ENCODE peak calls at places on chromosomes 11 and 22, in eight cellular contexts. One of them, this sample, is unnamed.

GRCh38 chr11:6489338-6489737 is 7.7 kb upstream of the DNHD1 start:
- DNase-seq in progenitor cell of endocrine pancreas: no peak
- DNase-seq in neural crest cell: no peak
- DNase-seq in D341Med: no peak
- DNase-seq in HFF-Myc: no peak
- DNase-seq in tibial nerve: no peak
- DNase-seq in WTC11: no peak
- DNase-seq in activated B cell treated with CpG ODN at 0.5 μM for 24 hours: no peak
- DNase-seq in this sample: no peak

GRCh38 chr11:2555891-2556290 is 111.1 kb downstream of the KCNQ1 start:
- DNase-seq in progenitor cell of endocrine pancreas: no peak
- DNase-seq in neural crest cell: no peak
- DNase-seq in D341Med: no peak
- DNase-seq in HFF-Myc: no peak
- DNase-seq in tibial nerve: no peak
- DNase-seq in WTC11: peak; percentile 5
- DNase-seq in activated B cell treated with CpG ODN at 0.5 μM for 24 hours: no peak
- DNase-seq in this sample: no peak

GRCh38 chr22:35443338-35443737 is 43.4 kb downstream of the MCM5 start:
- DNase-seq in progenitor cell of endocrine pancreas: no peak
- DNase-seq in neural crest cell: no peak
- DNase-seq in D341Med: no peak
- DNase-seq in HFF-Myc: no peak
- DNase-seq in tibial nerve: no peak
- DNase-seq in WTC11: no peak
- DNase-seq in activated B cell treated with CpG ODN at 0.5 μM for 24 hours: no peak
- DNase-seq in this sample: no peak

GRCh38 chr11:2892215-2893020 is 6.8 kb upstream of the CDKN1C start:
- DNase-seq in progenitor cell of endocrine pancreas: peak; percentile 65
- DNase-seq in neural crest cell: peak; percentile 69
- DNase-seq in D341Med: peak; percentile 89
- DNase-seq in HFF-Myc: no peak
- DNase-seq in tibial nerve: no peak
- DNase-seq in WTC11: peak; percentile 84
- DNase-seq in activated B cell treated with CpG ODN at 0.5 μM for 24 hours: peak; percentile 61
- DNase-seq in this sample: no peak

GRCh38 chr11:9150501-9150900 is 59.1 kb upstream of the SCUBE2 start:
- DNase-seq in progenitor cell of endocrine pancreas: no peak
- DNase-seq in neural crest cell: no peak
- DNase-seq in D341Med: no peak
- DNase-seq in HFF-Myc: no peak
- DNase-seq in tibial nerve: no peak
- DNase-seq in WTC11: no peak
- DNase-seq in activated B cell treated with CpG ODN at 0.5 μM for 24 hours: no peak
- DNase-seq in this sample: peak; percentile 65

GRCh38 chr22:44567846-44568493 is 69.9 kb upstream of the RTL6 start:
- DNase-seq in progenitor cell of endocrine pancreas: no peak
- DNase-seq in neural crest cell: no peak
- DNase-seq in D341Med: no peak
- DNase-seq in HFF-Myc: peak; percentile 9
- DNase-seq in tibial nerve: no peak
- DNase-seq in WTC11: peak; percentile 66
- DNase-seq in activated B cell treated with CpG ODN at 0.5 μM for 24 hours: no peak
- DNase-seq in this sample: peak; percentile 2

GRCh38 chr11:110795124-110795624 is 82.9 kb upstream of the ARHGAP20 start:
- DNase-seq in progenitor cell of endocrine pancreas: no peak
- DNase-seq in neural crest cell: no peak
- DNase-seq in D341Med: no peak
- DNase-seq in HFF-Myc: no peak
- DNase-seq in tibial nerve: no peak
- DNase-seq in WTC11: no peak
- DNase-seq in activated B cell treated with CpG ODN at 0.5 μM for 24 hours: no peak
- DNase-seq in this sample: no peak

GRCh38 chr22:44103735-44104134 is 77.0 kb upstream of the PARVG start:
- DNase-seq in progenitor cell of endocrine pancreas: no peak
- DNase-seq in neural crest cell: no peak
- DNase-seq in D341Med: no peak
- DNase-seq in HFF-Myc: no peak
- DNase-seq in tibial nerve: no peak
- DNase-seq in WTC11: no peak
- DNase-seq in activated B cell treated with CpG ODN at 0.5 μM for 24 hours: no peak
- DNase-seq in this sample: no peak

GRCh38 chr11:27902981-27903624 is 202.8 kb upstream of the BDNF start:
- DNase-seq in progenitor cell of endocrine pancreas: no peak
- DNase-seq in neural crest cell: no peak
- DNase-seq in D341Med: no peak
- DNase-seq in HFF-Myc: no peak
- DNase-seq in tibial nerve: no peak
- DNase-seq in WTC11: no peak
- DNase-seq in activated B cell treated with CpG ODN at 0.5 μM for 24 hours: no peak
- DNase-seq in this sample: no peak

GRCh38 chr11:13091373-13091772 is 82.3 kb downstream of the RASSF10 start:
- DNase-seq in progenitor cell of endocrine pancreas: no peak
- DNase-seq in neural crest cell: no peak
- DNase-seq in D341Med: no peak
- DNase-seq in HFF-Myc: no peak
- DNase-seq in tibial nerve: no peak
- DNase-seq in WTC11: no peak
- DNase-seq in activated B cell treated with CpG ODN at 0.5 μM for 24 hours: no peak
- DNase-seq in this sample: no peak

GRCh38 chr11:68666854-68667253 is 17.5 kb upstream of the GAL start:
- DNase-seq in progenitor cell of endocrine pancreas: no peak
- DNase-seq in neural crest cell: no peak
- DNase-seq in D341Med: no peak
- DNase-seq in HFF-Myc: no peak
- DNase-seq in tibial nerve: no peak
- DNase-seq in WTC11: no peak
- DNase-seq in activated B cell treated with CpG ODN at 0.5 μM for 24 hours: no peak
- DNase-seq in this sample: no peak

GRCh38 chr11:95490625-95491024 is 259.6 kb upstream of the SESN3 start:
- DNase-seq in progenitor cell of endocrine pancreas: no peak
- DNase-seq in neural crest cell: no peak
- DNase-seq in D341Med: no peak
- DNase-seq in HFF-Myc: no peak
- DNase-seq in tibial nerve: no peak
- DNase-seq in WTC11: no peak
- DNase-seq in activated B cell treated with CpG ODN at 0.5 μM for 24 hours: no peak
- DNase-seq in this sample: no peak

GRCh38 chr11:62601114-62601363 is 626 bp downstream of the MTA2 start:
- DNase-seq in progenitor cell of endocrine pancreas: no peak
- DNase-seq in neural crest cell: no peak
- DNase-seq in D341Med: no peak
- DNase-seq in HFF-Myc: no peak
- DNase-seq in tibial nerve: no peak
- DNase-seq in WTC11: no peak
- DNase-seq in activated B cell treated with CpG ODN at 0.5 μM for 24 hours: no peak
- DNase-seq in this sample: no peak

GRCh38 chr22:37922177-37922576 is 16.1 kb downstream of the MICALL1 start:
- DNase-seq in progenitor cell of endocrine pancreas: no peak
- DNase-seq in neural crest cell: no peak
- DNase-seq in D341Med: peak; percentile 75
- DNase-seq in HFF-Myc: no peak
- DNase-seq in tibial nerve: no peak
- DNase-seq in WTC11: no peak
- DNase-seq in activated B cell treated with CpG ODN at 0.5 μM for 24 hours: no peak
- DNase-seq in this sample: no peak

GRCh38 chr11:78798567-78799170 is 224.0 kb upstream of the NARS2 start:
- DNase-seq in progenitor cell of endocrine pancreas: peak; percentile 58
- DNase-seq in neural crest cell: peak; percentile 81
- DNase-seq in D341Med: peak; percentile 53
- DNase-seq in HFF-Myc: no peak
- DNase-seq in tibial nerve: peak; percentile 66
- DNase-seq in WTC11: peak; percentile 82
- DNase-seq in activated B cell treated with CpG ODN at 0.5 μM for 24 hours: no peak
- DNase-seq in this sample: no peak

GRCh38 chr11:99960536-99960935 is 726.6 kb upstream of the ARHGAP42 start:
- DNase-seq in progenitor cell of endocrine pancreas: no peak
- DNase-seq in neural crest cell: no peak
- DNase-seq in D341Med: no peak
- DNase-seq in HFF-Myc: no peak
- DNase-seq in tibial nerve: no peak
- DNase-seq in WTC11: no peak
- DNase-seq in activated B cell treated with CpG ODN at 0.5 μM for 24 hours: no peak
- DNase-seq in this sample: no peak

GRCh38 chr11:33272338-33273107 is 15.3 kb downstream of the HIPK3 start:
- DNase-seq in progenitor cell of endocrine pancreas: no peak
- DNase-seq in neural crest cell: no peak
- DNase-seq in D341Med: no peak
- DNase-seq in HFF-Myc: no peak
- DNase-seq in tibial nerve: no peak
- DNase-seq in WTC11: no peak
- DNase-seq in activated B cell treated with CpG ODN at 0.5 μM for 24 hours: no peak
- DNase-seq in this sample: no peak

GRCh38 chr11:12482839-12483238 is 105.5 kb downstream of the PARVA start:
- DNase-seq in progenitor cell of endocrine pancreas: no peak
- DNase-seq in neural crest cell: no peak
- DNase-seq in D341Med: no peak
- DNase-seq in HFF-Myc: no peak
- DNase-seq in tibial nerve: no peak
- DNase-seq in WTC11: no peak
- DNase-seq in activated B cell treated with CpG ODN at 0.5 μM for 24 hours: no peak
- DNase-seq in this sample: no peak

GRCh38 chr22:39220450-39220849 is 24.3 kb downstream of the PDGFB start:
- DNase-seq in progenitor cell of endocrine pancreas: no peak
- DNase-seq in neural crest cell: no peak
- DNase-seq in D341Med: no peak
- DNase-seq in HFF-Myc: no peak
- DNase-seq in tibial nerve: no peak
- DNase-seq in WTC11: no peak
- DNase-seq in activated B cell treated with CpG ODN at 0.5 μM for 24 hours: no peak
- DNase-seq in this sample: no peak

GRCh38 chr11:15057352-15057751 is 16.0 kb upstream of the CALCB start:
- DNase-seq in progenitor cell of endocrine pancreas: no peak
- DNase-seq in neural crest cell: no peak
- DNase-seq in D341Med: no peak
- DNase-seq in HFF-Myc: no peak
- DNase-seq in tibial nerve: no peak
- DNase-seq in WTC11: no peak
- DNase-seq in activated B cell treated with CpG ODN at 0.5 μM for 24 hours: no peak
- DNase-seq in this sample: no peak

GRCh38 chr11:110519816-110520215 is 90.1 kb downstream of the FDX1 start:
- DNase-seq in progenitor cell of endocrine pancreas: no peak
- DNase-seq in neural crest cell: no peak
- DNase-seq in D341Med: no peak
- DNase-seq in HFF-Myc: no peak
- DNase-seq in tibial nerve: no peak
- DNase-seq in WTC11: no peak
- DNase-seq in activated B cell treated with CpG ODN at 0.5 μM for 24 hours: no peak
- DNase-seq in this sample: no peak

GRCh38 chr22:40463727-40464126 is 93.3 kb downstream of the SGSM3 start:
- DNase-seq in progenitor cell of endocrine pancreas: no peak
- DNase-seq in neural crest cell: no peak
- DNase-seq in D341Med: no peak
- DNase-seq in HFF-Myc: no peak
- DNase-seq in tibial nerve: no peak
- DNase-seq in WTC11: no peak
- DNase-seq in activated B cell treated with CpG ODN at 0.5 μM for 24 hours: no peak
- DNase-seq in this sample: no peak

GRCh38 chr11:77074626-77075221 is 8.0 kb downstream of the CAPN5 start:
- DNase-seq in progenitor cell of endocrine pancreas: no peak
- DNase-seq in neural crest cell: no peak
- DNase-seq in D341Med: no peak
- DNase-seq in HFF-Myc: no peak
- DNase-seq in tibial nerve: no peak
- DNase-seq in WTC11: no peak
- DNase-seq in activated B cell treated with CpG ODN at 0.5 μM for 24 hours: peak; percentile 6
- DNase-seq in this sample: no peak

GRCh38 chr11:30351061-30351460 is 28.2 kb downstream of the ARL14EP start:
- DNase-seq in progenitor cell of endocrine pancreas: no peak
- DNase-seq in neural crest cell: no peak
- DNase-seq in D341Med: no peak
- DNase-seq in HFF-Myc: no peak
- DNase-seq in tibial nerve: no peak
- DNase-seq in WTC11: no peak
- DNase-seq in activated B cell treated with CpG ODN at 0.5 μM for 24 hours: no peak
- DNase-seq in this sample: no peak

GRCh38 chr11:122741613-122742012 is 86.1 kb downstream of the UBASH3B start:
- DNase-seq in progenitor cell of endocrine pancreas: no peak
- DNase-seq in neural crest cell: no peak
- DNase-seq in D341Med: no peak
- DNase-seq in HFF-Myc: no peak
- DNase-seq in tibial nerve: peak; percentile 46
- DNase-seq in WTC11: no peak
- DNase-seq in activated B cell treated with CpG ODN at 0.5 μM for 24 hours: no peak
- DNase-seq in this sample: no peak

This sample was measured in non-pigmented ciliary epithelial cell.